ENCODE peak calls at places on chromosomes 6 and 20, in four cellular contexts. Z is GM12878, G is K562, O is HepG2. Y is an unnamed sample.

GRCh38 chr6:32112436-32112980 is 3.4 kb upstream of the TNXB start:
- DNase-seq in Z (no peak), G (no peak), O (no peak), Y (no peak)

GRCh38 chr6:30876039-30876730 is 8.1 kb upstream of the DDR1 start:
- DNase-seq in Z (no peak), G (no peak), O (no peak), Y (no peak)

GRCh38 chr6:5132741-5133140 is 47.6 kb downstream of the PPP1R3G start:
- DNase-seq in Z (peak), G (no peak), O (no peak), Y (peak)

GRCh38 chr6:117167520-117168271 is 97.7 kb upstream of the VGLL2 start:
- DNase-seq in Z (no peak), G (no peak), O (no peak), Y (peak)

GRCh38 chr6:12849420-12850200 is 133.0 kb downstream of the PHACTR1 start:
- DNase-seq in Z (no peak), G (no peak), O (no peak), Y (no peak)

GRCh38 chr6:37077459-37078296 is 72.2 kb downstream of the FGD2 start:
- DNase-seq in Z (no peak), G (no peak), O (no peak), Y (peak)

GRCh38 chr6:73704260-73704659 is 8.3 kb downstream of the CD109 start:
- DNase-seq in Z (no peak), G (peak), O (peak), Y (no peak)

GRCh38 chr20:53176133-53176532 is 204.0 kb downstream of the TSHZ2 start:
- DNase-seq in Z (no peak), G (no peak), O (no peak), Y (peak)

GRCh38 chr20:25399038-25399430 is 8.4 kb upstream of the ABHD12 start:
- DNase-seq in Z (no peak), G (peak), O (peak), Y (no peak)

GRCh38 chr20:50172347-50173013 is 18.1 kb upstream of the CEBPB start:
- DNase-seq in Z (no peak), G (peak), O (peak), Y (peak)

GRCh38 chr6:139338845-139339244 is 35.6 kb downstream of the CITED2 start:
- DNase-seq in Z (no peak), G (no peak), O (no peak), Y (no peak)

GRCh38 chr6:7919871-7920270 is 9.3 kb upstream of the TXNDC5 start:
- DNase-seq in Z (no peak), G (peak), O (peak), Y (no peak)

GRCh38 chr6:131367206-131367873 is 205.7 kb upstream of the ARG1 start:
- DNase-seq in Z (no peak), G (no peak), O (peak), Y (no peak)

GRCh38 chr6:40563111-40563510 is 24.1 kb downstream of the LRFN2 start:
- DNase-seq in Z (no peak), G (no peak), O (no peak), Y (peak)

GRCh38 chr6:40397287-40398033 is 189.7 kb downstream of the LRFN2 start:
- DNase-seq in Z (no peak), G (no peak), O (no peak), Y (no peak)

GRCh38 chr6:159951772-159952171 is 17.1 kb upstream of the IGF2R start:
- DNase-seq in Z (no peak), G (no peak), O (no peak), Y (no peak)

GRCh38 chr6:89984926-89985743 is 90.9 kb downstream of the GJA10 start:
- DNase-seq in Z (no peak), G (peak), O (no peak), Y (no peak)

GRCh38 chr6:81886157-81886556 is 133.7 kb upstream of the TENT5A start:
- DNase-seq in Z (no peak), G (no peak), O (no peak), Y (no peak)

GRCh38 chr20:44302026-44302669 is 8.9 kb downstream of the FITM2 start:
- DNase-seq in Z (no peak), G (no peak), O (peak), Y (no peak)

GRCh38 chr20:13105864-13106457 is 97.2 kb downstream of the SPTLC3 start:
- DNase-seq in Z (no peak), G (peak), O (peak), Y (no peak)

GRCh38 chr20:31608256-31608980 is 3.3 kb downstream of the ID1 start:
- DNase-seq in Z (no peak), G (peak), O (peak), Y (peak)

GRCh38 chr6:110537208-110538123 is 61.1 kb upstream of the SLC22A16 start:
- DNase-seq in Z (no peak), G (no peak), O (peak), Y (no peak)

GRCh38 chr6:65229768-65230167 is 477.3 kb downstream of the EYS start:
- DNase-seq in Z (no peak), G (no peak), O (no peak), Y (no peak)

GRCh38 chr6:73340048-73340447 is 14.0 kb downstream of the DPPA5 start:
- DNase-seq in Z (no peak), G (no peak), O (no peak), Y (no peak)

GRCh38 chr20:64176548-64177419 is 12.5 kb downstream of the MYT1 start:
- DNase-seq in Z (no peak), G (no peak), O (no peak), Y (no peak)

GRCh38 chr20:15846446-15846845 is 726.8 kb downstream of the KIF16B start:
- DNase-seq in Z (no peak), G (no peak), O (no peak), Y (no peak)

GRCh38 chr6:116439572-116439971 is 21.6 kb upstream of the CALHM6 start:
- DNase-seq in Z (no peak), G (no peak), O (no peak), Y (no peak)

GRCh38 chr6:20291764-20292227 is 79.5 kb upstream of the MBOAT1 start:
- DNase-seq in Z (peak), G (peak), O (peak), Y (peak)

GRCh38 chr6:83114164-83114563 is 46.7 kb downstream of the DOP1A start:
- DNase-seq in Z (no peak), G (no peak), O (no peak), Y (no peak)

GRCh38 chr20:50020283-50020682 is 37.5 kb downstream of the SNAI1 start:
- DNase-seq in Z (no peak), G (no peak), O (no peak), Y (no peak)

GRCh38 chr6:43724914-43725642 is 37.5 kb upstream of the MRPS18A start:
- DNase-seq in Z (peak), G (peak), O (peak), Y (no peak)

GRCh38 chr6:21616005-21616404 is 22.5 kb downstream of the SOX4 start:
- DNase-seq in Z (no peak), G (no peak), O (no peak), Y (no peak)

GRCh38 chr6:170375661-170376060 is 69.1 kb downstream of the FAM120B start:
- DNase-seq in Z (no peak), G (no peak), O (no peak), Y (no peak)

GRCh38 chr6:14501914-14502313 is 384.3 kb downstream of the CD83 start:
- DNase-seq in Z (no peak), G (no peak), O (no peak), Y (no peak)

GRCh38 chr20:63363981-63364536 is 2.9 kb upstream of the CHRNA4 start:
- DNase-seq in Z (no peak), G (no peak), O (no peak), Y (no peak)

GRCh38 chr6:112502348-112503130 is 155.4 kb downstream of the RFPL4B start:
- DNase-seq in Z (no peak), G (no peak), O (no peak), Y (no peak)

DNA sequence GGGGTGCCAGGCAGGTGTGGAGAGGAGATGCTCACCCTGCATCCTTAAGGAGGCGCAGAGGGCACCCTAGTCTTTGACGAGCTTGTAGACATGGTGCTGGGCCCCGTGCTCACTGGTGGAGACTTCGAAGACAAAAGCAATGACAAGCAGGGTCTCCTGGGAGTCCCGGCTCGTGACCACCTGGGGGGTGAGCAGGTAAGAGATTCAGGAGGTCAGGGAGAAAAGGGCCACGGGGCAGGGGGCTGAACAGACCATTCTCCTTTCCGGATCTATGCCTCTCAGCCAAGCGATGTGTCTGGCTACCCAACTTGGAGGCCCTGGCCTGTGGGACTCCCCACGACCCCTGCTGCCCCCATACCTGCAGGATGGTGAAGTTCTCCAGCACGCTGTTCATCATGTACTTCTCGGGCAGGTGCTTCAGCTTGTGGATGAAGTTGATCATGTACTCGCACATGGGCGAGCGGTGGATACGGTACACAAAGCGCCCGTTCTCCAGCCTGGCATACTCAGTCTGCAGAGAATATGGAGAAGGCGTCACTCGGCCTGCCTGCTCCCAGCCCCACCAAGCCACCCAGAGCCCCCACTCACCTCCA is 6.9 kb downstream of the RPL10A start:
- DNase-seq in Z (no peak), G (no peak), O (no peak), Y (no peak)
- TF ChIP-seq CREB1 in Z (no peak), G (no peak), O (no peak), Y (no peak)

DNA sequence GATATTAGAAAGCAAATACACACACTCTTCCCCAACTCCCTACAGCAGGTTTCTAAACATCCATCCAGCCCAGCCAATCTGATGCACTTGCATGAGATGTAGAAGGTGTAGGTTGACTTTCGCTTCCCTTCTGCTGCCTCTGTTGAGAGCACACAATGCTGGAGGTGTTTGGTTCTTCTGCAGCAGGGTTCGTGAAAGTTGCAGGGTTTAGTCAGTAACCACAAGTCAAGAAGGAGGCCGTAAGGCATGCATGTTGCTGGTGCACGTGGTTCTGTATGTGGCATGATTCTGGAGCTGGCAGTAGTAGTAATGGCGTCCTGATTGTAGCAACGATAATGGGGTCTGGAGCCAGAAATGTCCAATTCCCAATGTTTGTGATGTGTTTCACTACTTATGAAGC is 53.0 kb downstream of the DEK start:
- DNase-seq in Z (peak), G (no peak), O (no peak), Y (no peak)
- TF ChIP-seq CBFB in Z (peak), G (no peak), O (no peak), Y (no peak)

DNA sequence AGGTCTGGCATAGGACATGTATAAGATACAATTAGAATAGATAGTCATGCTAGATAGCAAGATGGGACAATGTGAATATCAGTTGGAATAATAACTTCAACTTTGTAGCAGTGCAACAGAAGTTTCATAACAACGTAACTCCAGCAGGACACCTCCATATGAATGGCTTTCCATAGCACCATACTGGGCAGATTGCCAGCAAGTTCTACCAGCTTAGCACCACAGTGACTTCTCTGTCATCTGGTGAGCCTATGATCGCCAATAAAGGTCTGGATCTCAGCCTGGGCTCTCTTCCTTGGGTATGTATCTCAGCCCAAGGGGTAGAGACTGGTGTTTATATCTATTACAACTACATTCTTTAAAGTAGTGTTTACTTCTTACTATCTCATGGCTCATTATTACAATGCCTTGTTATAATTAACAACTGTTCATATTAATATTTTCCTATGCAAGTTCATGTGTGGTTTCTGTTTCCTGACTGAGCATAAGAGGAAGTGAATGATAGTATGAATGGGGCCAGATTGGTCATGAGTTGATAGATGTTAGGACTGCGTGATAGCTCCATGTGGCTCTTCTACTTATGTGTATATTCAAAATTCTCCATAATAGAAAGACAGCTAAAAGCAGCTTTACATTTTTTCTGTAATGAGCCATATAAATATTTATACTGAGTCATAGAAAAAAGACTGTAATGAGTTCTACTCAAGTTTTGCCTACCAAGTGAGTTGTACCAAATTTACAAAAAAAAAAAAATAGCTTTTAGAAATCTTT is 22.9 kb downstream of the HTR1B start:
- DNase-seq in Z (no peak), G (no peak), O (no peak), Y (no peak)
- TF ChIP-seq CREB1 in Z (no peak), G (no peak), O (no peak), Y (no peak)

DNA sequence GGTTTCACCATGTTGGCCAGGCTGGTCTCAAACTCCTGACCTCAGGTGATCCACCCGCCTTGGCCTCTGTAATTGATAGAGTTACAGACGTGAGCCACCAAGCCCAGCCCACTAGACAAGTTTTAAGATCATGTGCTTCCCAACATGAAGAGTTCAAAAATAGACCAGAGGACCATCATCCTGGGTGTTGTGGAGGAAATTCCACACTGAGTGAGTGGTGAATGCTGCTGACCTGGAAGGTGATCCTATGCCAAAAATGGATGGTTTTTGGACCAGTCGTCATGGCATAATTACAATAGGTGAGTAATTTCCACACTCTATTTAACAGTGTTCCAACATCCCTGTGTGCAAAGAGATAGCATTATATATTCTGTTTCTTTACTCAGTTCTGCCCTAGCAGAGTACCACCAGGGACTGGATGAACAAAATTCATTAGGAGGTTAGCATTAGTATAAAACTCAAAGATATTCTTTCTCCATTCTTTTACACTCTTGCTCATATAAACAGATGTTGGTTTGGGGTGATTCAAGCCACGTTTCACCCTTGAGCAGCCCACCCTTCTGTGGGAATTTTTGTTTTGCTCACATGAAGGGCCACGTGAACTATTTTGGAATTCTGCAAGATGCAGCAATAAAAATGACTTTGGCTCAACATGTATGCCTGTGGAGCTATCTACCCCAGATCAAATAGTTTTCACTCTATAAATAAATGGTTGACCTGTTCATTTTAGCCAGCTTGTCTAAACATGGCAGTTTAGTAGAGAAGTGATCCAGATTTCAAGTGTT is 206.2 kb upstream of the TCF21 start:
- DNase-seq in Z (no peak), G (no peak), O (no peak), Y (no peak)
- TF ChIP-seq CBFB in Z (no peak), G (no peak), O (no peak), Y (no peak)

DNA sequence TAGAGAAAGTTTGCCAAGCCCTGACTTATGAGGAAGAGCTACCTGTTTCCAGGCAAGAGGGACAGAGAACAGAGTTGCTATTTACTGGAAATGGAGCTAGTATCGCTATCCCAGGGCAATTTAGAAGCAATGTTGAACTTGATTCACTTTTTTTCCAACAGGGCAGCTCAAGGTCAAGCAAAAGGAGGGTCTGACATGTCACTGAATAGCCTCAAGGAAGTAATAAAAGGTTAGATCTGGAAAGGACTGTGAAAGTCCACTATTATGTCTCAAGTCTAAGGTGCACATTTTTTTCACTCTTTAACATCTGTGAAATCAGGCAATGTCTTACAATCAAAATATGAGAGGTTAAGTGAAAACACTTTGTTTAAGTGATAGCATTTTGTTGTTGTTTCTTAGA is 84.4 kb downstream of the CLIC5 start:
- DNase-seq in Z (no peak), G (no peak), O (no peak), Y (no peak)
- TF ChIP-seq CREB1 in Z (no peak), G (no peak), O (no peak), Y (no peak)

GRCh38 chr6:49969588-49969987 is at the start of gene DEFB113:
- DNase-seq in Z (no peak), G (no peak), O (no peak), Y (no peak)

GRCh38 chr6:49966823-49967222 is 2.6 kb downstream of the DEFB113 start:
- DNase-seq in Z (no peak), G (no peak), O (no peak), Y (no peak)

GRCh38 chr6:49964064-49964463 is at the start of gene DEFB114:
- DNase-seq in Z (no peak), G (no peak), O (no peak), Y (no peak)

GRCh38 chr6:49966334-49966733 is 2.4 kb upstream of the DEFB114 start:
- DNase-seq in Z (no peak), G (no peak), O (no peak), Y (no peak)
- TF ChIP-seq CBFB in Z (no peak), G (no peak), O (no peak), Y (no peak)

DNA sequence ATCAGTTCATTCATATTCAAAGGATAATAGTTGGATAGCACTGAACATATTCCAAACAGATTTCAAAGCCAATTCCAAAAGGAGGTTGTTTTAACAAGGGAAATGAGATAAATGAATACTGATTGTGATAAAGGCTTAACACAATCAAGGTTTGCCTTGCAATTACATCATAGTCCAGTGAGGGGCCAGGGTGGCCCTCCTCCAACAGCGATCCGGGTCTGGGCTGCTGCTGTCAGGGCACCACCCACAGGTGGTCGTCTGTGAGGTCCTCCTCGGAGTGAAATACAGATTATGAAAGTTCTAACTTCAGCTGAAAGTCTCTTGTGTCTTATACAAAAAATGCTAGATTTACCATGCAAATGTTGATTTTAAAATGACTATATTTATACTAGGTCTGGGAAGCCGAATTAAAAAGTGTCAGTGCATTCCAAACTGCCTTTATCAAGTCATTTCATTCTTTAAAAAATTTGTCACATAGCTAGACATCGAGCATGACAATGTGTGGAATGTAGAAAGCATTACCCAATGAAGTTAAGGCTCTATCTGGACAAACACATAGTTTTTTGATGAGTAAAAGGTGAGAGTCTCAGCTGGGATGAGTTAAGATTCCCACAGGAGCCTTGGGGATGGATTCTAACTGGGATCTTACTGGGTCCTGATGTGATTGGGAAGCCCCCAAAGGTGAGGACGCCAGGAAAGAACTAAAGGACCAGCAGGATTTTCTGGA is 65.9 kb upstream of the SLC22A23 start:
- DNase-seq in Z (no peak), G (no peak), O (no peak), Y (no peak)
- TF ChIP-seq CREB1 in Z (no peak), G (no peak), O (no peak), Y (no peak)

GRCh38 chr6:16324184-16324583 is 85.8 kb downstream of the GMPR start:
- DNase-seq in Z (no peak), G (no peak), O (peak), Y (no peak)

GRCh38 chr6:16321341-16321710 is 82.9 kb downstream of the GMPR start:
- DNase-seq in Z (no peak), G (no peak), O (no peak), Y (no peak)

GRCh38 chr6:16321826-16322225 is 83.4 kb downstream of the GMPR start:
- DNase-seq in Z (no peak), G (no peak), O (no peak), Y (no peak)

GRCh38 chr6:16324622-16325225 is 86.3 kb downstream of the GMPR start:
- DNase-seq in Z (no peak), G (no peak), O (no peak), Y (no peak)

GRCh38 chr6:16322666-16323312 is 84.4 kb downstream of the GMPR start:
- DNase-seq in Z (no peak), G (peak), O (no peak), Y (no peak)
- TF ChIP-seq CBFB in Z (peak), G (no peak), O (no peak), Y (no peak)

GRCh38 chr20:18058661-18059467 is 1.1 kb upstream of the OVOL2 start:
- DNase-seq in Z (no peak), G (no peak), O (no peak), Y (peak)
- TF ChIP-seq CREB1 in Z (no peak), G (no peak), O (no peak), Y (no peak)